ENCODE peak calls at places on chromosomes 5 and 9, in eight cellular contexts. One of them, this sample, is unnamed. For H3K4me1, the result is how much of the 10 kb centered on the place peaks cover.

GRCh38 chr9:111386386-111386785 is 56.4 kb upstream of the OR2K2 start:
- DNase-seq in kidney: no peak
- DNase-seq in upper lobe of left lung: no peak
- DNase-seq in Caco-2: no peak
- DNase-seq in tibial artery: no peak
- DNase-seq in mesenchymal stem cell: no peak
- DNase-seq in uterus: no peak
- DNase-seq in left ventricle myocardium inferior: no peak
- DNase-seq in this sample: no peak

GRCh38 chr5:75574791-75575190 is 36.5 kb upstream of the ANKDD1B start:
- DNase-seq in Caco-2: no peak
- DNase-seq in tibial artery: no peak
- DNase-seq in upper lobe of left lung: no peak
- DNase-seq in uterus: no peak
- DNase-seq in kidney: no peak
- DNase-seq in mesenchymal stem cell: peak
- DNase-seq in left ventricle myocardium inferior: no peak
- DNase-seq in this sample: no peak

GRCh38 chr9:96408409-96409280 is 9.5 kb downstream of the ZNF367 start:
- DNase-seq in uterus: no peak
- DNase-seq in mesenchymal stem cell: no peak
- DNase-seq in upper lobe of left lung: no peak
- DNase-seq in Caco-2: peak
- DNase-seq in left ventricle myocardium inferior: no peak
- DNase-seq in tibial artery: no peak
- DNase-seq in kidney: no peak
- DNase-seq in this sample: no peak

GRCh38 chr5:40235471-40235870 is 444.2 kb upstream of the PTGER4 start:
- DNase-seq in uterus: no peak
- DNase-seq in kidney: no peak
- DNase-seq in left ventricle myocardium inferior: no peak
- DNase-seq in upper lobe of left lung: no peak
- DNase-seq in mesenchymal stem cell: no peak
- DNase-seq in tibial artery: no peak
- DNase-seq in Caco-2: no peak
- DNase-seq in this sample: no peak

GRCh38 chr9:20884985-20885593 is 146.4 kb downstream of the HACD4 start:
- DNase-seq in left ventricle myocardium inferior: peak
- DNase-seq in Caco-2: peak
- DNase-seq in uterus: peak
- DNase-seq in tibial artery: peak
- DNase-seq in upper lobe of left lung: no peak
- DNase-seq in mesenchymal stem cell: peak
- DNase-seq in kidney: no peak
- DNase-seq in this sample: peak

GRCh38 chr5:44046581-44047327 is 342.5 kb downstream of the FGF10 start:
- DNase-seq in uterus: peak
- DNase-seq in kidney: no peak
- DNase-seq in Caco-2: no peak
- DNase-seq in mesenchymal stem cell: no peak
- DNase-seq in left ventricle myocardium inferior: no peak
- DNase-seq in upper lobe of left lung: no peak
- DNase-seq in tibial artery: no peak
- DNase-seq in this sample: no peak

GRCh38 chr9:25975667-25976066 is 297.4 kb upstream of the TUSC1 start:
- DNase-seq in kidney: no peak
- DNase-seq in tibial artery: no peak
- DNase-seq in Caco-2: no peak
- DNase-seq in left ventricle myocardium inferior: no peak
- DNase-seq in mesenchymal stem cell: no peak
- DNase-seq in upper lobe of left lung: no peak
- DNase-seq in uterus: no peak
- DNase-seq in this sample: no peak

GRCh38 chr5:109451161-109451560 is 41.4 kb upstream of the PJA2 start:
- DNase-seq in Caco-2: no peak
- DNase-seq in tibial artery: no peak
- DNase-seq in mesenchymal stem cell: no peak
- DNase-seq in uterus: no peak
- DNase-seq in left ventricle myocardium inferior: no peak
- DNase-seq in upper lobe of left lung: no peak
- DNase-seq in kidney: no peak
- DNase-seq in this sample: no peak

GRCh38 chr9:6549106-6549505 is 96.4 kb downstream of the GLDC start:
- DNase-seq in upper lobe of left lung: no peak
- DNase-seq in mesenchymal stem cell: no peak
- DNase-seq in left ventricle myocardium inferior: no peak
- DNase-seq in Caco-2: no peak
- DNase-seq in uterus: no peak
- DNase-seq in tibial artery: no peak
- DNase-seq in kidney: no peak
- DNase-seq in this sample: no peak

GRCh38 chr5:96081276-96081858 is 119.7 kb upstream of the ELL2 start:
- DNase-seq in left ventricle myocardium inferior: no peak
- DNase-seq in kidney: no peak
- DNase-seq in uterus: no peak
- DNase-seq in Caco-2: no peak
- DNase-seq in mesenchymal stem cell: peak
- DNase-seq in tibial artery: no peak
- DNase-seq in upper lobe of left lung: no peak
- DNase-seq in this sample: no peak

GRCh38 chr9:138062196-138062595 is 184.6 kb downstream of the CACNA1B start:
- DNase-seq in uterus: no peak
- DNase-seq in kidney: peak
- DNase-seq in upper lobe of left lung: no peak
- DNase-seq in left ventricle myocardium inferior: no peak
- DNase-seq in Caco-2: peak
- DNase-seq in mesenchymal stem cell: no peak
- DNase-seq in tibial artery: no peak
- DNase-seq in this sample: no peak

GRCh38 chr5:175257128-175257846 is 186.7 kb downstream of the DRD1 start:
- DNase-seq in uterus: no peak
- DNase-seq in kidney: no peak
- DNase-seq in upper lobe of left lung: no peak
- DNase-seq in tibial artery: no peak
- DNase-seq in mesenchymal stem cell: no peak
- DNase-seq in Caco-2: no peak
- DNase-seq in left ventricle myocardium inferior: no peak
- DNase-seq in this sample: no peak

GRCh38 chr9:70477146-70477745 is 62.8 kb upstream of the KLF9 start:
- DNase-seq in mesenchymal stem cell: no peak
- DNase-seq in tibial artery: no peak
- DNase-seq in uterus: no peak
- DNase-seq in kidney: no peak
- DNase-seq in left ventricle myocardium inferior: no peak
- DNase-seq in upper lobe of left lung: no peak
- DNase-seq in Caco-2: no peak
- DNase-seq in this sample: no peak
- H3K4me1 ChIP-seq in mesenchymal stem cell: under half
- H3K4me1 ChIP-seq in tibial artery: under half
- H3K4me1 ChIP-seq in uterus: under half
- H3K4me1 ChIP-seq in kidney: under half
- H3K4me1 ChIP-seq in left ventricle myocardium inferior: half or more
- H3K4me1 ChIP-seq in upper lobe of left lung: half or more
- H3K4me1 ChIP-seq in Caco-2: under half
- H3K4me1 ChIP-seq in this sample: under half

GRCh38 chr5:178126556-178126955 is 4.3 kb upstream of the RMND5B start:
- DNase-seq in tibial artery: no peak
- DNase-seq in left ventricle myocardium inferior: no peak
- DNase-seq in uterus: no peak
- DNase-seq in mesenchymal stem cell: no peak
- DNase-seq in kidney: no peak
- DNase-seq in upper lobe of left lung: no peak
- DNase-seq in Caco-2: no peak
- DNase-seq in this sample: no peak
- H3K4me1 ChIP-seq in tibial artery: under half
- H3K4me1 ChIP-seq in left ventricle myocardium inferior: half or more
- H3K4me1 ChIP-seq in uterus: under half
- H3K4me1 ChIP-seq in mesenchymal stem cell: under half
- H3K4me1 ChIP-seq in kidney: under half
- H3K4me1 ChIP-seq in upper lobe of left lung: under half
- H3K4me1 ChIP-seq in Caco-2: under half
- H3K4me1 ChIP-seq in this sample: under half

DNA sequence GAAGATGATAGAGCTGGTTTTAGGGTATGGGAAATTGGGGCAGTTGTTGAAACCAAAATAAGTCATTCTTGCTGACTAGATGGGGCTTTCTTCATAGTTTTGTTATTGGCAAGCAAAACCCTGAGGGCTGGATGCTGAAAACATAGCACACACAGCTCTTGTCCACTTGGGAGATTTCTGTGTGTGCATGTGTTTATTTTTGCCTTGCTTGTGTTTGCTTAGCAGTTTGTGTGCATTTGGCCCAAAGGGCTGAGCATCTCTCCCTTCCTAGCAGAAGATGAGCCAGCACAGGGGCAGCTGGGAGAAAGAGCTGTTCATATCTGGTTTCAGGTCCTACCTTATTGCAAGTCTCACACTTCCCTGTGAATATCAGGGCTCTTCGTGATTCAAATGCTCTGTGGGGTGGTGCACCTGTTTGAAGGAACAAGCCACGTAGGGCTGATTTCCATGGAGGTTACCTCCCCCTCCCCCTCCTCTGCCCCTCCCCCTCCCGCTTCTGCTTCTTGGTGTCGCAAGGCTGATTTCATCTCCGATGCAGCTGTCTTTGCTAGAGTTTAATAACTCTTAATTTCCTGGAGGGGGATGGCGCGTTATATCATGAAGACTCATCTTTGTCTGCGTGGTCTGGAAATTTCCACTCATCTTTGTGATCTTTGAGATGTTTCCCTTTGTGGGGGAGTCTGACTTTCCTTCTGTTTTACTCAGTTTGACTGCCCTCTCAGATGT is 296.5 kb downstream of the ARHGAP26 start:
- DNase-seq in kidney: no peak
- DNase-seq in upper lobe of left lung: no peak
- DNase-seq in left ventricle myocardium inferior: peak
- DNase-seq in uterus: peak
- DNase-seq in tibial artery: no peak
- DNase-seq in mesenchymal stem cell: no peak
- DNase-seq in Caco-2: no peak
- DNase-seq in this sample: no peak
- H3K4me1 ChIP-seq in kidney: under half
- H3K4me1 ChIP-seq in upper lobe of left lung: under half
- H3K4me1 ChIP-seq in left ventricle myocardium inferior: half or more
- H3K4me1 ChIP-seq in uterus: under half
- H3K4me1 ChIP-seq in tibial artery: under half
- H3K4me1 ChIP-seq in mesenchymal stem cell: under half
- H3K4me1 ChIP-seq in Caco-2: under half
- H3K4me1 ChIP-seq in this sample: under half

GRCh38 chr5:148383564-148384388 is at the start of gene FBXO38:
- DNase-seq in left ventricle myocardium inferior: peak
- DNase-seq in uterus: peak
- DNase-seq in tibial artery: peak
- DNase-seq in Caco-2: peak
- DNase-seq in kidney: peak
- DNase-seq in mesenchymal stem cell: peak
- DNase-seq in upper lobe of left lung: peak
- DNase-seq in this sample: peak

GRCh38 chr5:148385094-148385493 is 1.3 kb downstream of the FBXO38 start:
- DNase-seq in mesenchymal stem cell: no peak
- DNase-seq in left ventricle myocardium inferior: no peak
- DNase-seq in uterus: no peak
- DNase-seq in Caco-2: no peak
- DNase-seq in upper lobe of left lung: no peak
- DNase-seq in kidney: no peak
- DNase-seq in tibial artery: no peak
- DNase-seq in this sample: no peak

GRCh38 chr5:148384389-148384756 is 615 bp downstream of the FBXO38 start:
- DNase-seq in uterus: no peak
- DNase-seq in Caco-2: peak
- DNase-seq in mesenchymal stem cell: no peak
- DNase-seq in left ventricle myocardium inferior: no peak
- DNase-seq in tibial artery: no peak
- DNase-seq in upper lobe of left lung: no peak
- DNase-seq in kidney: no peak
- DNase-seq in this sample: no peak

GRCh38 chr5:148387325-148387724 is 3.6 kb downstream of the FBXO38 start:
- DNase-seq in tibial artery: no peak
- DNase-seq in upper lobe of left lung: no peak
- DNase-seq in uterus: no peak
- DNase-seq in Caco-2: no peak
- DNase-seq in left ventricle myocardium inferior: no peak
- DNase-seq in mesenchymal stem cell: peak
- DNase-seq in kidney: no peak
- DNase-seq in this sample: no peak

GRCh38 chr5:148386041-148386440 is 2.3 kb downstream of the FBXO38 start:
- DNase-seq in uterus: no peak
- DNase-seq in kidney: no peak
- DNase-seq in left ventricle myocardium inferior: no peak
- DNase-seq in Caco-2: no peak
- DNase-seq in mesenchymal stem cell: peak
- DNase-seq in tibial artery: no peak
- DNase-seq in upper lobe of left lung: no peak
- DNase-seq in this sample: no peak
- H3K4me1 ChIP-seq in uterus: under half
- H3K4me1 ChIP-seq in kidney: under half
- H3K4me1 ChIP-seq in left ventricle myocardium inferior: half or more
- H3K4me1 ChIP-seq in Caco-2: under half
- H3K4me1 ChIP-seq in mesenchymal stem cell: under half
- H3K4me1 ChIP-seq in tibial artery: under half
- H3K4me1 ChIP-seq in upper lobe of left lung: under half
- H3K4me1 ChIP-seq in this sample: under half

GRCh38 chr9:85533538-85533937 is 208.2 kb downstream of the AGTPBP1 start:
- DNase-seq in tibial artery: no peak
- DNase-seq in left ventricle myocardium inferior: no peak
- DNase-seq in upper lobe of left lung: no peak
- DNase-seq in kidney: no peak
- DNase-seq in mesenchymal stem cell: no peak
- DNase-seq in Caco-2: no peak
- DNase-seq in uterus: no peak
- DNase-seq in this sample: no peak
- H3K4me1 ChIP-seq in tibial artery: under half
- H3K4me1 ChIP-seq in left ventricle myocardium inferior: under half
- H3K4me1 ChIP-seq in upper lobe of left lung: under half
- H3K4me1 ChIP-seq in kidney: under half
- H3K4me1 ChIP-seq in mesenchymal stem cell: under half
- H3K4me1 ChIP-seq in Caco-2: under half
- H3K4me1 ChIP-seq in uterus: under half
- H3K4me1 ChIP-seq in this sample: under half

GRCh38 chr5:84260140-84260539 is 124.5 kb downstream of the EDIL3 start:
- DNase-seq in kidney: no peak
- DNase-seq in mesenchymal stem cell: no peak
- DNase-seq in left ventricle myocardium inferior: no peak
- DNase-seq in upper lobe of left lung: no peak
- DNase-seq in uterus: no peak
- DNase-seq in Caco-2: no peak
- DNase-seq in tibial artery: no peak
- DNase-seq in this sample: no peak
- H3K4me1 ChIP-seq in kidney: under half
- H3K4me1 ChIP-seq in mesenchymal stem cell: under half
- H3K4me1 ChIP-seq in left ventricle myocardium inferior: under half
- H3K4me1 ChIP-seq in upper lobe of left lung: under half
- H3K4me1 ChIP-seq in uterus: under half
- H3K4me1 ChIP-seq in Caco-2: under half
- H3K4me1 ChIP-seq in tibial artery: under half
- H3K4me1 ChIP-seq in this sample: under half

This sample was measured in ascending aorta.